ENCODE peak calls at places on chromosome 2, in nine cellular contexts. Y, M, Z, R, Q, C, K, G and F are unnamed samples.

GRCh38 chr2:154697422-154698237 is 865 bp upstream of the KCNJ3 start:
- DNase-seq in G (no peak), K (no peak), Q (peak), C (no peak), R (no peak), Z (peak), M (no peak), Y (peak), F (no peak)

GRCh38 chr2:241141214-241141770 is 8.0 kb downstream of the PASK start:
- DNase-seq in M (no peak), Y (no peak), Q (no peak), C (no peak), K (no peak), G (no peak), Z (no peak), R (no peak), F (no peak)

GRCh38 chr2:19350678-19351401 is 7.6 kb downstream of the OSR1 start:
- DNase-seq in Z (no peak), K (no peak), M (no peak), Q (no peak), G (no peak), R (no peak), C (no peak), Y (no peak), F (no peak)

GRCh38 chr2:181430406-181431199 is 26.6 kb upstream of the ITGA4 start:
- DNase-seq in M (no peak), C (no peak), G (peak), K (no peak), Z (peak), Y (no peak), Q (peak), R (no peak), F (no peak)

GRCh38 chr2:84393829-84394228 is 65.3 kb downstream of the SUCLG1 start:
- DNase-seq in M (no peak), Q (no peak), R (no peak), Z (no peak), C (no peak), Y (no peak), K (no peak), G (no peak), F (no peak)

GRCh38 chr2:68646303-68646702 is 2.9 kb downstream of the PROKR1 start:
- DNase-seq in Q (no peak), Z (no peak), K (no peak), M (no peak), R (no peak), C (no peak), G (no peak), Y (no peak), F (no peak)

GRCh38 chr2:148263890-148264289 is 243.0 kb downstream of the MBD5 start:
- DNase-seq in Y (no peak), C (no peak), K (no peak), Z (no peak), M (no peak), G (no peak), R (no peak), Q (no peak), F (no peak)

GRCh38 chr2:60796573-60797509 is 40.8 kb downstream of the PAPOLG start:
- DNase-seq in C (no peak), Z (no peak), R (no peak), Y (no peak), K (no peak), G (no peak), Q (no peak), M (no peak), F (no peak)

GRCh38 chr2:42844366-42844765 is 52.0 kb upstream of the HAAO start:
- DNase-seq in Y (no peak), R (no peak), G (no peak), K (no peak), Q (no peak), Z (no peak), M (no peak), C (no peak), F (no peak)

GRCh38 chr2:81403508-81403907 is 1099.0 kb upstream of the LRRTM1 start:
- DNase-seq in C (no peak), R (no peak), Q (no peak), Z (no peak), Y (no peak), K (no peak), M (no peak), G (no peak), F (no peak)

GRCh38 chr2:217851191-217852020 is 151.4 kb downstream of the TNS1 start:
- DNase-seq in C (no peak), Y (no peak), K (no peak), M (no peak), Q (no peak), R (no peak), Z (peak), G (no peak), F (no peak)

GRCh38 chr2:112819081-112819480 is 17.5 kb downstream of the IL1B start:
- DNase-seq in K (no peak), M (no peak), R (no peak), Y (no peak), Z (no peak), G (no peak), C (no peak), Q (no peak), F (no peak)

GRCh38 chr2:218615868-218616315 is 8.2 kb downstream of the PLCD4 start:
- DNase-seq in Q (no peak), C (no peak), G (no peak), K (no peak), Y (peak), R (no peak), M (no peak), Z (no peak), F (no peak)

GRCh38 chr2:56448999-56449431 is 265.2 kb downstream of the CCDC85A start:
- DNase-seq in Z (no peak), K (no peak), Q (peak), R (no peak), C (no peak), G (no peak), Y (peak), M (no peak), F (no peak)

GRCh38 chr2:13193075-13193474 is 476.3 kb downstream of the TRIB2 start:
- DNase-seq in G (no peak), R (no peak), Z (no peak), Q (peak), K (no peak), Y (no peak), M (no peak), C (no peak), F (peak)

GRCh38 chr2:190791347-190791982 is 89.2 kb upstream of the GLS start:
- DNase-seq in C (no peak), M (no peak), G (no peak), K (no peak), Z (peak), Q (no peak), Y (no peak), R (no peak), F (no peak)

GRCh38 chr2:95342556-95343320 is 45.6 kb downstream of the KCNIP3 start:
- DNase-seq in Q (no peak), G (no peak), K (no peak), Y (no peak), M (no peak), R (no peak), Z (no peak), C (no peak), F (no peak)

GRCh38 chr2:218272531-218273212 is 2.4 kb downstream of the PNKD start:
- DNase-seq in Q (peak), R (peak), Y (peak), G (peak), M (peak), C (peak), K (peak), Z (peak), F (peak)

GRCh38 chr2:60356346-60356745 is 197.1 kb downstream of the BCL11A start:
- DNase-seq in R (peak), G (no peak), Z (no peak), K (no peak), Y (no peak), M (no peak), C (no peak), Q (no peak), F (no peak)

GRCh38 chr2:100819365-100820345 is at the start of gene NPAS2:
- DNase-seq in G (peak), Z (peak), C (no peak), K (no peak), M (no peak), Y (peak), R (no peak), Q (peak), F (no peak)

GRCh38 chr2:175890636-175891242 is 111.3 kb downstream of the LNPK start:
- DNase-seq in C (no peak), M (no peak), R (no peak), G (no peak), Y (no peak), K (no peak), Q (no peak), Z (no peak), F (no peak)

GRCh38 chr2:182372661-182373060 is 54.2 kb downstream of the PDE1A start:
- DNase-seq in R (no peak), C (no peak), K (no peak), Q (no peak), G (no peak), M (no peak), Y (peak), Z (peak), F (peak)

GRCh38 chr2:133948610-133949290 is 305.1 kb upstream of the MGAT5 start:
- DNase-seq in M (no peak), Q (no peak), R (no peak), Z (no peak), G (no peak), Y (no peak), K (no peak), C (no peak), F (no peak)

GRCh38 chr2:2233171-2233826 is 97.8 kb downstream of the MYT1L start:
- DNase-seq in M (no peak), Y (no peak), Q (no peak), R (no peak), G (no peak), Z (no peak), K (no peak), C (no peak), F (no peak)

GRCh38 chr2:168565112-168565511 is 109.0 kb downstream of the CERS6 start:
- DNase-seq in G (no peak), Y (no peak), R (no peak), Q (no peak), Z (peak), K (no peak), C (no peak), M (no peak), F (peak)

GRCh38 chr2:42797281-42797680 is 4.9 kb upstream of the HAAO start:
- DNase-seq in K (no peak), M (no peak), R (no peak), C (no peak), Z (no peak), Q (no peak), Y (no peak), G (no peak), F (no peak)

GRCh38 chr2:35538796-35539195 is 816.8 kb upstream of the CRIM1 start:
- DNase-seq in M (no peak), C (no peak), Q (no peak), R (no peak), Z (no peak), G (no peak), K (no peak), Y (no peak), F (no peak)

GRCh38 chr2:171432969-171433762 is 624 bp downstream of the METTL8 start:
- DNase-seq in Z (peak), M (no peak), C (peak), K (no peak), R (peak), G (peak), Y (peak), Q (peak), F (no peak)